ENCODE peak calls at places on chromosomes 16 and 17, in six cellular contexts. V, K, M, Y, A and C are unnamed samples.

GRCh38 chr16:69078073-69078472 is 27.4 kb upstream of the HAS3 start:
- DNase-seq in V (no peak), K (no peak), M (no peak), Y (no peak), A (no peak), C (no peak)

GRCh38 chr17:2906907-2907306 is 110.7 kb downstream of the RAP1GAP2 start:
- DNase-seq in V (no peak), K (no peak), M (no peak), Y (no peak), A (no peak), C (no peak)

GRCh38 chr16:49158029-49158642 is 123.5 kb downstream of the CBLN1 start:
- DNase-seq in V (no peak), K (peak; percentile 81), M (no peak), Y (peak; percentile 58), A (peak; percentile 45), C (peak; percentile 68)

GRCh38 chr16:4924593-4925378 is 12.2 kb downstream of the PPL start:
- DNase-seq in V (no peak), K (no peak), M (no peak), Y (no peak), A (peak; percentile 86), C (peak; percentile 91)

GRCh38 chr17:35069311-35069710 is 5.8 kb upstream of the RFFL start:
- DNase-seq in V (no peak), K (no peak), M (no peak), Y (no peak), A (no peak), C (no peak)

GRCh38 chr17:51435641-51436091 is 175.3 kb downstream of the UTP18 start:
- DNase-seq in V (no peak), K (peak; percentile 62), M (no peak), Y (peak; percentile 64), A (peak; percentile 70), C (peak; percentile 68)

GRCh38 chr16:82793550-82794244 is 166.9 kb downstream of the CDH13 start:
- DNase-seq in V (no peak), K (no peak), M (no peak), Y (no peak), A (no peak), C (no peak)

GRCh38 chr16:58563235-58563634 is 47.9 kb downstream of the SETD6 start:
- DNase-seq in V (peak; percentile 5), K (no peak), M (no peak), Y (no peak), A (peak; percentile 74), C (no peak)

GRCh38 chr17:8189041-8189710 is 804 bp downstream of the BORCS6 start:
- DNase-seq in V (no peak), K (no peak), M (no peak), Y (peak; percentile 23), A (no peak), C (no peak)

GRCh38 chr17:40564195-40564882 is 933 bp downstream of the CCR7 start:
- DNase-seq in V (no peak), K (no peak), M (no peak), Y (no peak), A (no peak), C (no peak)

GRCh38 chr17:40032322-40033320 is 17.4 kb downstream of the CSF3 start:
- DNase-seq in V (no peak), K (no peak), M (no peak), Y (no peak), A (no peak), C (no peak)

GRCh38 chr17:45430006-45430737 is 2.5 kb downstream of the ARHGAP27 start:
- DNase-seq in V (no peak), K (no peak), M (no peak), Y (no peak), A (no peak), C (no peak)

GRCh38 chr16:87145181-87146176 is 171.7 kb downstream of the C16orf95 start:
- DNase-seq in V (no peak), K (no peak), M (no peak), Y (no peak), A (peak; percentile 93), C (no peak)

GRCh38 chr17:82292251-82293154 is 19.0 kb upstream of the CSNK1D start:
- DNase-seq in V (peak; percentile 85), K (peak; percentile 90), M (peak; percentile 93), Y (peak; percentile 92), A (peak; percentile 98), C (peak; percentile 97)

GRCh38 chr17:16419074-16419928 is 3.9 kb downstream of the TRPV2 start:
- DNase-seq in V (no peak), K (no peak), M (no peak), Y (no peak), A (peak; percentile 94), C (no peak)

GRCh38 chr17:19413725-19414124 is 2.7 kb downstream of the RNF112 start:
- DNase-seq in V (no peak), K (no peak), M (no peak), Y (no peak), A (no peak), C (no peak)

GRCh38 chr17:83176272-83176955 is 97.0 kb downstream of the METRNL start:
- DNase-seq in V (no peak), K (peak; percentile 0), M (no peak), Y (no peak), A (no peak), C (peak; percentile 22)

GRCh38 chr17:66353937-66354401 is 51.6 kb downstream of the PRKCA start:
- DNase-seq in V (no peak), K (no peak), M (no peak), Y (no peak), A (no peak), C (no peak)

GRCh38 chr16:81838794-81839193 is 59.7 kb downstream of the PLCG2 start:
- DNase-seq in V (no peak), K (no peak), M (no peak), Y (no peak), A (peak; percentile 63), C (no peak)

GRCh38 chr17:7460850-7461660 is 16.2 kb downstream of the CHRNB1 start:
- DNase-seq in V (no peak), K (no peak), M (no peak), Y (no peak), A (no peak), C (no peak)

GRCh38 chr16:14309906-14310305 is 238.8 kb downstream of the MRTFB start:
- DNase-seq in V (no peak), K (no peak), M (no peak), Y (no peak), A (peak; percentile 68), C (no peak)

GRCh38 chr17:16027708-16028584 is 28.3 kb downstream of the TTC19 start:
- DNase-seq in V (peak; percentile 78), K (no peak), M (no peak), Y (no peak), A (peak; percentile 97), C (no peak)

GRCh38 chr17:66494023-66494803 is 191.8 kb downstream of the PRKCA start:
- DNase-seq in V (peak; percentile 38), K (no peak), M (no peak), Y (no peak), A (peak; percentile 92), C (no peak)

GRCh38 chr16:83533193-83533592 is 274.6 kb upstream of the HSBP1 start:
- DNase-seq in V (no peak), K (no peak), M (no peak), Y (no peak), A (peak; percentile 37), C (no peak)

GRCh38 chr16:87860553-87861299 is 8.6 kb downstream of the SLC7A5 start:
- DNase-seq in V (no peak), K (peak; percentile 56), M (no peak), Y (no peak), A (peak; percentile 70), C (no peak)

GRCh38 chr16:17470871-17471744 is at the start of gene XYLT1:
- DNase-seq in V (no peak), K (peak; percentile 79), M (peak; percentile 89), Y (peak; percentile 45), A (peak; percentile 58), C (peak; percentile 49)

GRCh38 chr16:74720579-74720978 is 19.9 kb upstream of the MLKL start:
- DNase-seq in V (no peak), K (no peak), M (no peak), Y (no peak), A (no peak), C (no peak)

DNA sequence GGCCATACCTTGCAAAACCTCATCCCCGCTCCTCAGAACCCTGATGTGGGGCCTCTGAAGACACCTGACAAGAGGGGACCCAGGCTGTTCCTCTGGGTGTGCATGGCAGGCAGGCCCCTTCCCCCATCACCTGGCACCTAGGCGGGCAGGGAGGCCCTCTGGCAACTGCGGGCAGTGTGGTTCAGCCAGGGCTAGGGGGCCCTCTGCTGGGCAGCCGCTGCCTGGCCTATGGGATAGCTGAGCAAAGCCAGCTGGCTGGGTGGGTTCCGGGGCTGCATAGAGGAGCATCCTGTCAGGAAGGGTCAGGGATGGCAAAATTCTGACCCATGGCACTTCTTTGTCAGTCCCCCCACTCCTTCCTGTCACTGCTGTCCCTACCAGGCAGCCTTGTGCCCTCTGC is 228.7 kb upstream of the ASIC2 start:
- DNase-seq in V (no peak), K (peak; percentile 46), M (no peak), Y (peak; percentile 70), A (peak; percentile 11), C (no peak)
- TF ChIP-seq CTCF in V (peak; percentile 75), K (peak; percentile 41), M (no peak), Y (peak; percentile 32), A (peak; percentile 53), C (peak; percentile 28)

GRCh38 chr16:23258919-23259237 is 43.2 kb upstream of the SCNN1B start:
- DNase-seq in V (no peak), K (no peak), M (no peak), Y (no peak), A (no peak), C (no peak)
- TF ChIP-seq CTCF in V (no peak), K (no peak), M (no peak), Y (no peak), A (no peak), C (no peak)

DNA sequence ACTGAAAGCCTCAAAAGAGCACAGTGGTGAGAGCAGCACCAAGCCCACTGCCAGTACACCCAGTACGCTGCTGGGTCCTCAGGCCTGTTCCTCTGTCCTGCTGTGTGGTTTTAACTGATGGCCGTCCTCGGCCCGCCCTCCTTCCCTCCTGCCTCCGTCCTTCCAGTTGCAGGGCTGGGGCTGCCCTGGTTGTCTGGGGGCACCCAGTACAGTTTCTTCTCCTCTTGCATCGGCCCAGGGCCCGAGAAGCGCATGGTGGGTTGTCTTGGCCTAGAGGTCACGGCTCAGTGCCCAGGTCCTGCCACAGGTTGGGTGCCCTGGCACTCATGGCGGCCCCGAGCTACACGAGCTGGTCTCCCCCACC is 70.8 kb upstream of the KCTD5 start:
- DNase-seq in V (no peak), K (no peak), M (no peak), Y (no peak), A (no peak), C (no peak)
- TF ChIP-seq CTCF in V (no peak), K (no peak), M (no peak), Y (no peak), A (no peak), C (no peak)

GRCh38 chr16:10206865-10207264 is 24.6 kb upstream of the GRIN2A start:
- DNase-seq in V (no peak), K (no peak), M (no peak), Y (no peak), A (no peak), C (no peak)

GRCh38 chr16:10200823-10201571 is 18.8 kb upstream of the GRIN2A start:
- DNase-seq in V (no peak), K (no peak), M (no peak), Y (no peak), A (no peak), C (no peak)

GRCh38 chr16:10205688-10206087 is 23.5 kb upstream of the GRIN2A start:
- DNase-seq in V (no peak), K (no peak), M (no peak), Y (no peak), A (peak; percentile 6), C (no peak)

GRCh38 chr16:10206215-10206614 is 24.0 kb upstream of the GRIN2A start:
- DNase-seq in V (no peak), K (no peak), M (no peak), Y (no peak), A (peak; percentile 59), C (no peak)

GRCh38 chr16:10202650-10203049 is 20.4 kb upstream of the GRIN2A start:
- DNase-seq in V (no peak), K (no peak), M (no peak), Y (no peak), A (peak; percentile 4), C (peak; percentile 14)
- TF ChIP-seq CTCF in V (peak; percentile 50), K (peak; percentile 16), M (no peak), Y (no peak), A (peak; percentile 32), C (peak; percentile 35)